ENCODE peak calls at places on chromosomes 12 and 14, in eight cellular contexts. R is sciatic nerve, T is T-cell, H is GM13977, A is heart left ventricle, U is NCI-H2107, N is H9, Y is AG09309. P is an unnamed sample.

GRCh38 chr12:109994262-109995175 is 1.6 kb downstream of the GIT2 start:
- DNase-seq in Y (no peak), T (no peak), N (no peak), H (no peak), A (no peak), U (no peak), R (no peak), P (no peak)

GRCh38 chr12:113474635-113475436 is 3.2 kb upstream of the LHX5 start:
- DNase-seq in N (no peak), T (no peak), U (no peak), R (no peak), A (no peak), Y (no peak), H (peak; percentile 31), P (no peak)

GRCh38 chr14:66920196-66920595 is 269.0 kb upstream of the GARIN2 start:
- DNase-seq in T (no peak), R (no peak), N (no peak), U (no peak), A (no peak), Y (no peak), H (no peak), P (no peak)

GRCh38 chr14:99937475-99938244 is 127.6 kb upstream of the EVL start:
- DNase-seq in N (no peak), R (no peak), U (no peak), H (no peak), A (no peak), Y (no peak), T (no peak), P (no peak)

GRCh38 chr14:69701857-69702256 is 65.1 kb upstream of the SRSF5 start:
- DNase-seq in A (no peak), U (no peak), Y (no peak), H (no peak), N (no peak), T (no peak), R (no peak), P (no peak)

GRCh38 chr14:31229638-31230229 is 22.1 kb upstream of the HECTD1 start:
- DNase-seq in A (no peak), R (peak; percentile 68), T (no peak), U (peak; percentile 62), Y (peak; percentile 94), N (peak; percentile 54), H (no peak), P (peak; percentile 56)

GRCh38 chr12:67533159-67533558 is 115.4 kb upstream of the DYRK2 start:
- DNase-seq in R (no peak), T (no peak), H (no peak), U (no peak), Y (no peak), A (no peak), N (no peak), P (no peak)

GRCh38 chr12:105524961-105525360 is 194.5 kb downstream of the C12orf75 start:
- DNase-seq in U (no peak), H (no peak), N (no peak), T (no peak), R (no peak), A (no peak), Y (no peak), P (no peak)

GRCh38 chr14:97301931-97302559 is 504.9 kb downstream of the VRK1 start:
- DNase-seq in H (no peak), Y (no peak), N (peak; percentile 42), U (no peak), A (no peak), R (no peak), T (no peak), P (no peak)

GRCh38 chr14:56324831-56325230 is 206.6 kb downstream of the PELI2 start:
- DNase-seq in R (no peak), H (no peak), N (no peak), A (no peak), U (no peak), Y (no peak), T (no peak), P (no peak)

GRCh38 chr14:70086685-70087379 is 101.9 kb downstream of the SLC8A3 start:
- DNase-seq in H (peak; percentile 35), U (no peak), R (no peak), A (no peak), N (peak; percentile 38), T (no peak), Y (no peak), P (no peak)

GRCh38 chr14:79293482-79293881 is 917.8 kb downstream of the DIO2 start:
- DNase-seq in T (no peak), N (no peak), A (no peak), R (no peak), H (no peak), Y (no peak), U (no peak), P (no peak)

P was measured in psoas muscle.